ENCODE peak calls at places on chromosomes 16 and 17, in nine cellular contexts. L is fibroblast of the aortic adventitia, R is body of pancreas, Q is sigmoid colon, M is HCT116, H is heart right ventricle, J is GM12865, I is cardiac muscle cell, U is cardiac fibroblast. E is an unnamed sample.

GRCh38 chr17:13646411-13646810 is 44.7 kb upstream of the HS3ST3A1 start:
- DNase-seq in L (no peak), R (no peak), Q (no peak), M (no peak), H (no peak), J (no peak), I (no peak), U (no peak), E (peak)

GRCh38 chr16:71515026-71515425 is 11.2 kb upstream of the CHST4 start:
- DNase-seq in L (no peak), R (peak), Q (no peak), M (no peak), H (no peak), J (no peak), I (no peak), U (no peak), E (no peak)

GRCh38 chr16:55991843-55992242 is 116.7 kb upstream of the CES5A start:
- DNase-seq in L (no peak), R (no peak), Q (no peak), M (no peak), H (no peak), J (no peak), I (no peak), U (no peak), E (no peak)

GRCh38 chr16:56048425-56049100 is 142.7 kb upstream of the GNAO1 start:
- DNase-seq in L (no peak), R (no peak), Q (no peak), M (no peak), H (no peak), J (peak), I (no peak), U (no peak), E (no peak)

GRCh38 chr17:19555746-19556145 is 22.1 kb downstream of the SLC47A1 start:
- DNase-seq in L (no peak), R (no peak), Q (no peak), M (no peak), H (no peak), J (no peak), I (no peak), U (no peak), E (no peak)

GRCh38 chr17:32504166-32504990 is 17.6 kb downstream of the CDK5R1 start:
- DNase-seq in L (no peak), R (no peak), Q (no peak), M (no peak), H (no peak), J (no peak), I (no peak), U (no peak), E (no peak)

GRCh38 chr17:43695968-43696865 is 34.5 kb upstream of the MEOX1 start:
- DNase-seq in L (peak), R (no peak), Q (peak), M (no peak), H (peak), J (no peak), I (no peak), U (peak), E (no peak)

GRCh38 chr17:43341705-43342600 is 56.8 kb upstream of the ARL4D start:
- DNase-seq in L (peak), R (no peak), Q (no peak), M (no peak), H (no peak), J (peak), I (no peak), U (peak), E (peak)

GRCh38 chr16:252366-253337 is 18.0 kb downstream of the FAM234A start:
- DNase-seq in L (peak), R (no peak), Q (no peak), M (no peak), H (no peak), J (no peak), I (no peak), U (peak), E (no peak)

DNA sequence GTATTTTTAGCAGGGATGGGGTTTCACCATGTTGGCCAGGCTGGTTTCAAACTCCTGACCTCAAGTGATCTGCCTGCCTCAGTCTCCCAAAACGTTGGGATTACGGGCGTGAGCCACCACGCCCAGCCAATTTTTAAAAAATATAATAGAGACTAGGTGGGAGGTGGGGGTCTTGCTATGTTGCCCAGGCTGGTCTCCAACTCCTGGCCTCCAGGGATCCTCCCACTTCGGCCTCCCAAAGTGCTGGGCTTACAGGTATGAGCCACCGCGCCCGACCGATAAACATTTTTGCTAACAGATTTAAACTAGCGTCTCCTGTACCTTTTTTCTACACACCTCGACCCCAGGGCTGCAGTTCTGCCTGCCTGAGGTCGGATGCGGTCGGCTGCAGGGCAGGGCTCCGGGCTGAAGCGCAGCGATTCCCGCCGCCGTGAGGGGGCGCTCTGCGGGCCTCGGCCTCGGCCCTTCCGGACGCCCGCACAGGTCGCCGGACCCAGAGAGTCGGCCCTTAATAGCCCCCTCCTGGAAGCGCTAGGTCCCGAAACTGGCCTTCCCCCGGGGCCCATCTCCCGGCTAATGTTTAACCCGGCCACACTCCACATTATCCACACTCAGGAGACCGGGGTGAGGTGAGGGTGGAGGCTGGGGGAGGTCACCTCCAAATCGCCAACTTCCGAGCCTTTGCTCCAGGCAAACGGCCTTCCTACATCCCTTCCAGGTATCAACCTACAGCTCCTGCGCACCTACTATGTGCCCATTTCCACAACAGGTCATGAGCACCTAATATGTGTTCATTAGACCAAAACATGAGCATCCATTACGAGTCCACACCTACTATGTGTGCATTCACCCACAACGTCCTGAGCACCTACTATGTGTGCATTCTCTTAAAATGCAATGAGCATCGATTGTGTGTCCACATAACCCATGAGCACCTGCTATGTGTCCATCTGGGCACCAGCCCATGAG is 2.0 kb upstream of the GLIS2 start:
- DNase-seq in L (peak), R (peak), Q (no peak), M (peak), H (no peak), J (peak), I (peak), U (peak), E (peak)
- TF ChIP-seq CTCF in L (peak), R (peak), Q (peak), M (peak), H (peak), J (peak), I (peak), U (peak), E (peak)

GRCh38 chr17:50028207-50029120 is 27.4 kb upstream of the ITGA3 start:
- DNase-seq in L (peak), R (peak), Q (no peak), M (no peak), H (no peak), J (no peak), I (peak), U (peak), E (peak)

GRCh38 chr17:50029185-50029584 is 26.7 kb upstream of the ITGA3 start:
- DNase-seq in L (no peak), R (no peak), Q (no peak), M (no peak), H (no peak), J (no peak), I (no peak), U (no peak), E (no peak)

GRCh38 chr17:50026046-50026675 is 29.7 kb upstream of the ITGA3 start:
- DNase-seq in L (no peak), R (no peak), Q (no peak), M (no peak), H (no peak), J (no peak), I (no peak), U (no peak), E (no peak)

GRCh38 chr17:50027639-50028206 is 28.2 kb upstream of the ITGA3 start:
- DNase-seq in L (peak), R (peak), Q (peak), M (peak), H (peak), J (no peak), I (no peak), U (peak), E (peak)

DNA sequence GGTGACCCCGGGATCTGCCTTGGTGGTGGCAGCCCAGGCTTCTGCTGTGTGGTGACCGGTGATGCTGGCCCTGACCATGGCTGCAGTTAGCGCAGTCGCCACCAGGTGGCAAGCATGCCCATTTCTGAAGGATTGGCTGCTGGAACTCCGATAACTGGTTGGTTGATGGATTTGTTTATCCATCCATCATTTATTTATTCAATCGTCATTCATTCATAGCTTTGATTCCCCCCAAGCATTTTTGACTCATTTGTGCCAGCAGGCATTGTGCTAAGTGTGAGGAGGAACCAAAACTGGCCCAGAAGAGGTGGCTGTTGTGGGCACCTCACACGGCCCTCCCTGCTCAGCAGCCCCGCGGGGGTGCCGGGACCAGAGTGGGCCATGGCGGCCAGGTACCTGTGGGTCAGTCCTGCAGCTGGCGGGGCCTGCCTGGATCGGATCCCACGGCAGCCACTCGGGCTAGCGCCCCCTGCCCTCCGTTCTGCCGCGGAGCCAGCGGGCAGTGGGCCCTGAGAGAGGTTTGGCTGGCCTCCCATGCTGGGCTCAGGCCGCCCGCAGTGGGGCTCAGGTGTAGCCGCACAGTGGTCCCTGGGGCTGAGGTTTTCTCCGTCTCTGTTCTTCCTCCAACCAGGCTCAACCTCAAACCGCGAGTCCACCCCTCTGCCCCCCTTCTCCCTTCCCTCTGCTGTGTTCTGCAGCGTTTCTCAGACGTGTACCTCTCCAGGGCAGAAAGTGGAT is 28.8 kb upstream of the ITGA3 start:
- DNase-seq in L (peak), R (peak), Q (peak), M (peak), H (peak), J (peak), I (peak), U (peak), E (peak)
- H3K4me3 ChIP-seq in L (peak), R (no peak), Q (peak), M (peak), H (peak), J (no peak), I (no peak), U (peak), E (peak)

DNA sequence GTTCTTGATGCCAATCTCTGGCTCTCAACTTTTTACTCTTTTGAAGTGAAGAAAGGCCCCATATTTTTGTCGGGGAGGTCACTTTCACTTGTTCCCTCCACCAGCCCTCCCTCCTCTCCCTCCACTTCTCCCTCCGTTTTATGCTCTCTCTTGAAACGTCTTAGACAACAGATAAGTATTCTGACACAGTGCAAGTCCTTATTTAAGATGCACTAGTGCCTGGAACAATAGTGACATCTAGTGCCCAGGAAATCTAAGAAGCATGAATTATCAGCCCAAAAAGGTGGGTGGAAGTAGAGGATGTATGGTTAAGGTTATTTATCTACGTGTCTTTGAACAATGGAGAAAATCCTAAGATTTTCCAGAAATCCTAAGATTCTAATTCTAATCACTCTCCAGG is 17.9 kb downstream of the PSME3IP1 start:
- DNase-seq in L (peak), R (no peak), Q (peak), M (peak), H (no peak), J (peak), I (peak), U (peak), E (peak)
- TF ChIP-seq CTCF in L (peak), R (no peak), Q (no peak), M (peak), H (peak), J (peak), I (peak), U (peak), E (peak)

DNA sequence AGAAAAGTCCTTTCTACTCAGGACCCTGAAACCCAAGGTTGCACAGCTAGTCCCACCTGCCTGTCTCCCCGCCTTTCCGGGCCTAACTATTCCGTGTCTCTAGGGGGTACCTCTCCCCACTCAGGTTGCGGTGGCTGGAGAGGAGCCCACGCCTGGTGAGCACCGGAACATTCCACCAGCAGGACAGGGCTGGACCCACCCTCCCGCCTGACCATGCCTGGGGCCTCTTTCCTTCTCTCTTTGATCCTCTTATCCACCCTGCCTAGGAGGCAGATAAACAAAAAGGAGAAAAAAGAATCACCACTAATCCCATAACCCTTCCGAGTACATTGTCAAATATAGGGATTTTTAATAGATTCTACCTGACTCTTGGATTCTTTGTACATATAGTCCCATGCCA is 10.9 kb downstream of the LLGL2 start:
- DNase-seq in L (no peak), R (no peak), Q (no peak), M (no peak), H (no peak), J (no peak), I (no peak), U (no peak), E (no peak)
- H3K4me3 ChIP-seq in L (no peak), R (no peak), Q (no peak), M (no peak), H (no peak), J (no peak), I (no peak), U (no peak), E (no peak)

DNA sequence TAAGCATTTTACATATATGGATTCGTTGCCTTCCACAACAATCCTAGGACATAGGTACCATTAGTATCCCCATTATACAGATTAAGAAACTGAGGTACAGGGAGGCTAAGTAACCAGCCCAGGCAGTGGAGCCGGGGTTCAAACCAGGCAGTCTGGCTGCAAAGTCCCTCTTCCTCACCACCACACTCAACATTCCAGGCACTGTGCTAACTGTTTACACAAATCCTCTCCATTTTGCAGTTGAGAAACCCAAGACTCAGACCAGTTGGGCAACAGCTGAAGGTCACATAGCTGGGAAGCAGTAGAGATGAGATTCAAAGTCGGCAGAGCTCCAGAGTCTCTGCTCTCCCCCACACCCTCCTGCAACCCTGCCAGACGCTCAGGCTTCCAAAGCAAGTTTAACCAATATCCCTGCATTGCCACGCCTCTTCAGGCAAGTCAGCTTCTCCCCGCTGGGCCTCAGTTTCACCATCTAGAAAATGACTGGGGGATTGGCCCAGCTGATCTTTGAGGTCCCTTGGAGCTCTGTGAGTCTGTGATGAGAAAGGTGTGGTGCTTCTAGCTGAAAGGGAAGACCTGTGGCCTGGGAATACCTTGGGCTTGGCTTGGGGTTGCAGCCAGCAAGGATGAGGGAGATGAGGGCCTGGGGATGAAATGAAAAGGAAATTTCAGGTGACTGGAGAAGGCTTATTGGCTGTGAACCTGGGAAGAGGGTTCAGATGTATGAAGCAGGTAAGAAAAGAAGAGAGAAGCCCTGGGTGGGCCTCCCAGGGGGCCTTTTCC is 14.0 kb downstream of the CCR7 start:
- DNase-seq in L (peak), R (peak), Q (peak), M (no peak), H (peak), J (no peak), I (no peak), U (peak), E (peak)
- TF ChIP-seq CTCF in L (no peak), R (no peak), Q (no peak), M (no peak), H (no peak), J (no peak), I (no peak), U (no peak), E (no peak)

DNA sequence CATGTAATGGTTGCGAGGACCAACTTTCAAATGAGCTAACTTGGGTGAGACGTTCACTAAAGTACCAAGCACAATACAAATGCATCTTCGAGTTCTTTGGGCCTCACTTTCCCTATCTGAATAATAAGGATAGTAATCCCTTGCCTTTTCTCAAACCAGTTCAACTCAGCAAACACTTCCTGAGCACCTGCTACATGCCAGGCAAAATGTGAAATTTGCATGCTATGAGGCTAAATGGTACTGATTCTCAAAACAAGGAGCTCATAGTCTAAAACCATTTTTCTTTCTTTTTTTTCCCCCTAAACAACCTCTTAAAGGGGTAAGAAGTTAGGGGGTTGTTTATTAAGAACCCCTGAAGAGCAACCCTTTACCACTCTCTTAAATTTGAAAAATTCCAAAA is 101.4 kb upstream of the HLF start:
- DNase-seq in L (no peak), R (no peak), Q (no peak), M (no peak), H (no peak), J (peak), I (no peak), U (no peak), E (no peak)
- H3K4me3 ChIP-seq in L (no peak), R (no peak), Q (no peak), M (no peak), H (no peak), J (no peak), I (no peak), U (no peak), E (no peak)

DNA sequence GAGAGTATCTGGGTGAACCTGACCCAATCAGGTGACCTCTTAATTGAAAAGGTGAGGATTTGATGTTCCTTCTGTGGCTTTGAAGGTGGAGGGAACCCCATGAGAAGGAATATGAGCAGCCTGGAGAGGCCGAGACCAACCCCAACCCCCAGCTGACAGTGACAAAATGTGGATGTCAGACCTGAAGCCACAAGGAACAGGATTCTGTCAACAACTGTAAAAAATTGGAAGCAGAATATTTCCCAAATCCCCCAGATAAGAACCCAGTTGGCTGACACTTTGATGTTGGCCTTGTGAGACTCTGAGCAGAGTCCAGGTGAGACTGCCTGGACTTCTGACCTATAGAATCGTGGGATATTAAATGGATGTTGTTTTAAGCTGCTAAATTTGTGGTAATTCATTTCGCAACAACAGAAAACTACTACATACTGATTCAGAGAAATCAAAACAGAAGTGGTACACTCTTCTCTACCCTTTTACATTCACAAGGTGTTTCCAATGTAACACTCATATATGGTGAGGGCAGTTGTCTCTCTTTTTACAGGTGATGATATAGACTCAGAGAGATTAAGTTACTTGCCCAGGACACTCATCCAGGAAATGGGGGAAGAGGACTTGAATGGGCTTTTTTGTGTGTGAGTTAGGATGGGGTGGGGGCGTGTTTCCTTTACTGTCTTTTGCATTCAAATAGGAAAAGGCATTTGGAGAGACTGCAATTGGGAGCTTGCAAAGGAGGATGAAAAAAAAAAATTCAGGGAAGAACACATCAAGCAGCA is 29.8 kb upstream of the SALL1 start:
- DNase-seq in L (no peak), R (no peak), Q (no peak), M (no peak), H (no peak), J (no peak), I (no peak), U (no peak), E (no peak)
- TF ChIP-seq CTCF in L (no peak), R (no peak), Q (no peak), M (no peak), H (no peak), J (no peak), I (no peak), U (no peak), E (no peak)